ENCODE peak calls at places on chromosomes 5 and 9, in six cellular contexts. C is endodermal cell, U is PC-9, E is stomach, F is transverse colon, A is tibial artery. M is an unnamed sample.

GRCh38 chr9:95516221-95516735 is 493 bp downstream of the PTCH1 start:
- DNase-seq in C (no peak), U (no peak), E (no peak), F (no peak), A (no peak), M (no peak)

GRCh38 chr5:160183075-160183474 is 46.2 kb upstream of the FABP6 start:
- DNase-seq in C (no peak), U (no peak), E (no peak), F (no peak), A (no peak), M (no peak)

GRCh38 chr5:141632650-141633049 is 4.0 kb downstream of the HDAC3 start:
- DNase-seq in C (no peak), U (no peak), E (no peak), F (no peak), A (no peak), M (no peak)

GRCh38 chr5:53965459-53965858 is 344.9 kb downstream of the ARL15 start:
- DNase-seq in C (no peak), U (no peak), E (no peak), F (no peak), A (no peak), M (no peak)

GRCh38 chr5:21680196-21680595 is 1172.9 kb downstream of the CDH12 start:
- DNase-seq in C (no peak), U (peak; percentile 17), E (no peak), F (no peak), A (no peak), M (no peak)

GRCh38 chr5:9953691-9954090 is 296.0 kb downstream of the ATPSCKMT start:
- DNase-seq in C (peak; percentile 66), U (no peak), E (no peak), F (no peak), A (no peak), M (no peak)

GRCh38 chr9:69385474-69386091 is 60.6 kb downstream of the ENTREP1 start:
- DNase-seq in C (peak; percentile 86), U (peak; percentile 54), E (peak; percentile 63), F (no peak), A (no peak), M (no peak)

GRCh38 chr9:28024616-28025147 is 451.4 kb upstream of the C9orf72 start:
- DNase-seq in C (no peak), U (no peak), E (no peak), F (no peak), A (no peak), M (no peak)

GRCh38 chr5:127589309-127590036 is 59.4 kb upstream of the CTXN3 start:
- DNase-seq in C (peak; percentile 35), U (no peak), E (no peak), F (no peak), A (no peak), M (no peak)

DNA sequence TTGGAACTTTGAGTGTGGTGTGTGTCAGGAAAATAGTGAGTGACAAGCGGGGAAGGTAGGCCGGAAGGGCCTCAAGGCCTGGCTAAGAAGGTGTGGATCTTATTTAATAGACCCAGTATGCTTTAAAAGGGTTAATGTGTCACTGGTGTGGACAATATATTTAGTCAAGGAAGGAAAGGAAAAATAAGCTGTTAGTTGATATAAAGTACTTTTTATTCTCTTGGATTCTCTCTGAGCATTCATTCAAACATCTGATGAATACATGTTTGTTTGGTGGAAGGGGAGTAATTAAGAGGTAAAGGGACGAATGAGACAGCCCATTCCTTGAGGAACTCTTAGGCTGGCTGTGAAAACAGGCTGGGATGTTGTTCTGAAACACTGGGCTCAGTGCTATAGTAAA is 98.9 kb downstream of the MELK start:
- DNase-seq in C (no peak), U (no peak), E (no peak), F (no peak), A (no peak), M (no peak)
- H3K36me3 ChIP-seq in C (peaks cover 93% of the 10 kb centered on the region), U (no peaks in the 10 kb centered on the region), E (no peaks in the 10 kb centered on the region), F (no peaks in the 10 kb centered on the region), A (no peaks in the 10 kb centered on the region), M (no peaks in the 10 kb centered on the region)

GRCh38 chr5:93578813-93579560 is 2.0 kb downstream of the NR2F1-AS1 start:
- DNase-seq in C (no peak), U (peak; percentile 12), E (no peak), F (no peak), A (no peak), M (no peak)

GRCh38 chr5:93581738-93582414 is 857 bp upstream of the NR2F1-AS1 start:
- DNase-seq in C (no peak), U (peak; percentile 16), E (no peak), F (no peak), A (no peak), M (no peak)

GRCh38 chr5:93578179-93578812 is 2.7 kb downstream of the NR2F1-AS1 start:
- DNase-seq in C (no peak), U (no peak), E (no peak), F (no peak), A (no peak), M (no peak)

GRCh38 chr5:93579561-93580386 is 1.2 kb downstream of the NR2F1-AS1 start:
- DNase-seq in C (peak; percentile 83), U (peak; percentile 35), E (no peak), F (no peak), A (no peak), M (peak; percentile 33)

GRCh38 chr5:93580387-93581100 is 475 bp downstream of the NR2F1-AS1 start:
- DNase-seq in C (no peak), U (peak; percentile 13), E (no peak), F (no peak), A (no peak), M (no peak)
- H3K27me3 ChIP-seq in C (peaks cover 87% of the 10 kb centered on the region), U (no peaks in the 10 kb centered on the region), E (peaks cover 96% of the 10 kb centered on the region), F (peaks cover 94% of the 10 kb centered on the region), A (peaks cover 10% of the 10 kb centered on the region), M (peaks cover 7% of the 10 kb centered on the region)

DNA sequence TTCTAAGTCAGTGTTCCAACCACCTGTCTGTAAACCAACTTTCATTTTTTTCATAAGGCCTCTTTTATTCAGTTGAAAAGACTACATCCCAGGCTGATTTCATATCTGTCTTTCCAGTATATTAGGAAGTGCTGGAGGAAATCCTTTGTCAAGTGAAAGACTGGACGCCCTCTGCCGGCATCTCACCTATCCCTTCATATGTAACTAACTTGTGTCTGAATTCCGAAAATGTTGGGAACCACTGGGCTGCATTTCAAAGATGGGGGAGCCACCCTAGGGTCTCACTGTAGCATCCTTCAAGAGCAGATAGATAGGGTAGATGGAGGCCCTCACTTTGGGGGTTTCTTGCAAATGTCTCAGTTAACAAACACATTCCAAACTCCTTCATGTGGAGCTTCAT is 569.8 kb downstream of the CTNND2 start:
- DNase-seq in C (no peak), U (peak; percentile 24), E (no peak), F (no peak), A (no peak), M (no peak)
- H3K36me3 ChIP-seq in C (no peaks in the 10 kb centered on the region), U (no peaks in the 10 kb centered on the region), E (no peaks in the 10 kb centered on the region), F (no peaks in the 10 kb centered on the region), A (no peaks in the 10 kb centered on the region), M (no peaks in the 10 kb centered on the region)

GRCh38 chr9:133046196-133046899 is 15.4 kb upstream of the CEL start:
- DNase-seq in C (no peak), U (no peak), E (no peak), F (no peak), A (no peak), M (no peak)

GRCh38 chr9:133045132-133045531 is 14.3 kb downstream of the GTF3C5 start:
- DNase-seq in C (no peak), U (no peak), E (no peak), F (no peak), A (no peak), M (no peak)

GRCh38 chr9:133043449-133044035 is 12.7 kb downstream of the GTF3C5 start:
- DNase-seq in C (no peak), U (no peak), E (no peak), F (no peak), A (no peak), M (no peak)

GRCh38 chr9:133044125-133044524 is 13.3 kb downstream of the GTF3C5 start:
- DNase-seq in C (no peak), U (no peak), E (no peak), F (no peak), A (no peak), M (no peak)

GRCh38 chr9:133044661-133045060 is 13.9 kb downstream of the GTF3C5 start:
- DNase-seq in C (no peak), U (no peak), E (no peak), F (no peak), A (no peak), M (no peak)
- H3K27me3 ChIP-seq in C (no peaks in the 10 kb centered on the region), U (no peaks in the 10 kb centered on the region), E (no peaks in the 10 kb centered on the region), F (no peaks in the 10 kb centered on the region), A (no peaks in the 10 kb centered on the region), M (no peaks in the 10 kb centered on the region)